ENCODE peak calls at places on chromosomes 16 and 17, in five cellular contexts. R is neural progenitor cell; P is CD4-positive, alpha-beta T cell; A is CD8-positive, alpha-beta memory T cell; H is A549. B is an unnamed sample. For H3K9me3, the result is how much of the 10 kb centered on the place peaks cover.

GRCh38 chr17:47895254-47895855 is 681 bp upstream of the SP2 start:
- DNase-seq in R (no peak), P (no peak), A (no peak), H (peak), B (no peak)

GRCh38 chr16:85258166-85258565 is 145.9 kb upstream of the CIBAR2 start:
- DNase-seq in R (no peak), P (no peak), A (no peak), H (no peak), B (no peak)

GRCh38 chr16:81697321-81697885 is 81.7 kb upstream of the PLCG2 start:
- DNase-seq in R (peak), P (peak), A (no peak), H (peak), B (peak)

GRCh38 chr17:15446036-15446435 is 21.4 kb downstream of the CDRT4 start:
- DNase-seq in R (peak), P (no peak), A (no peak), H (no peak), B (no peak)

GRCh38 chr16:67951485-67951884 is 7.6 kb upstream of the LCAT start:
- DNase-seq in R (no peak), P (no peak), A (no peak), H (no peak), B (peak)

GRCh38 chr16:85910073-85910853 is 11.3 kb downstream of the IRF8 start:
- DNase-seq in R (no peak), P (no peak), A (no peak), H (no peak), B (peak)

GRCh38 chr17:40529991-40530390 is 28.6 kb upstream of the TNS4 start:
- DNase-seq in R (no peak), P (no peak), A (no peak), H (no peak), B (no peak)

GRCh38 chr16:13298676-13299075 is 397.3 kb downstream of the SHISA9 start:
- DNase-seq in R (no peak), P (no peak), A (no peak), H (no peak), B (no peak)

GRCh38 chr16:67457611-67458010 is 23.3 kb downstream of the ATP6V0D1 start:
- DNase-seq in R (no peak), P (no peak), A (no peak), H (no peak), B (no peak)

GRCh38 chr17:69972251-69972650 is 102.8 kb upstream of the KCNJ16 start:
- DNase-seq in R (no peak), P (no peak), A (no peak), H (no peak), B (no peak)

GRCh38 chr17:36545465-36546417 is 1.0 kb downstream of the GGNBP2 start:
- DNase-seq in R (peak), P (peak), A (peak), H (peak), B (peak)

GRCh38 chr17:28042657-28042720 is at the start of gene NLK:
- DNase-seq in R (no peak), P (no peak), A (no peak), H (no peak), B (no peak)
- H3K27ac ChIP-seq in R (peak), P (peak), A (peak), H (peak), B (peak)

GRCh38 chr17:21677911-21678310 is 14.4 kb upstream of the KCNJ18 start:
- DNase-seq in R (no peak), P (no peak), A (no peak), H (no peak), B (no peak)
- H3K9me3 ChIP-seq in R (under half), P (under half), A (under half), H (under half), B (under half)

GRCh38 chr17:66509913-66510312 is 207.5 kb downstream of the PRKCA start:
- DNase-seq in R (no peak), P (no peak), A (no peak), H (no peak), B (no peak)

GRCh38 chr17:66508896-66509843 is 206.8 kb downstream of the PRKCA start:
- DNase-seq in R (no peak), P (peak), A (no peak), H (peak), B (peak)

GRCh38 chr17:66507982-66508760 is 205.8 kb downstream of the PRKCA start:
- DNase-seq in R (no peak), P (no peak), A (no peak), H (peak), B (no peak)

GRCh38 chr17:66506641-66507040 is 204.2 kb downstream of the PRKCA start:
- DNase-seq in R (no peak), P (no peak), A (no peak), H (no peak), B (no peak)

DNA sequence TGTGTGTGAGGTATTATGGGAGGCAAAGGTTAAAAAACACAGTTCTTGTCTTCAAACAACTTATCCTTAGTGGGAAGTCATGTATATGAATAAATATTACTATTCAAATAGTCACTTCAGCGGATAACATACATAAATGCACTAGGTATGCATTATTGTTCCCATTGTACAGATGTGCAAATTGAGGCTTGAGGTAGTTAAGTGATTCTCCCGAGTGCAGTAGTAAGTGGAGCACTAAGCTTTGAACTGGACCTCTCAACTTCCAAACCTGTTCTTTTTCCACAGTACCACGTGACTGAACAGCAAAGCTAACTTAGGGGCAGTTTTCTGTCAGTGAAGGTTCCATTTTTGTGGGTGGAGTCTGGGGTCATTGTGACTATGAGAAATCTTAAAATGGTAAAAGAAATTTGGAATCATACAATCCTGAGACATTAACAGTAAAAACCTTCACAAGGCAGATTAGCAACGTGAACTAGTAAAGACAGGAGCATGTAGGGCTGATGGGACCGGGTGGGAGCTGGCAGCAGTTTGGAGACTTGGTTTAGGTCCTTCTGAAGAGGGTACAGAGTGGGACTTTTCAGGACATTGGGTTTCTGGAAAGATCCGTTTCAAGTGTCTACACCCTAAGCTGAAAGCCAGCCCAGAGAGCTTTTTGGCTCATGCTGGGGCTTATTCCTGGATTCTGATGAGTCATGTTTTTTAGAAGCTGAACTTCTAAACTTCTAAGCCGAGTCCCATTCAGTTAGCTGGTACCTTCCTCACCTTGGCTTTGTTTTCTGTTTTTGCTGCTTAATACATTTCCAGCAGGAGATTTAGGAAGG is 204.9 kb downstream of the PRKCA start:
- DNase-seq in R (no peak), P (no peak), A (no peak), H (peak), B (no peak)
- H3K27ac ChIP-seq in R (no peak), P (no peak), A (peak), H (peak), B (no peak)

GRCh38 chr17:53659181-53659580 is 163.5 kb upstream of the KIF2B start:
- DNase-seq in R (no peak), P (no peak), A (no peak), H (no peak), B (no peak)
- H3K9me3 ChIP-seq in R (under half), P (under half), A (under half), H (under half), B (under half)

GRCh38 chr17:73625975-73626706 is 18.1 kb downstream of the SDK2 start:
- DNase-seq in R (peak), P (no peak), A (no peak), H (no peak), B (no peak)
- H3K27ac ChIP-seq in R (peak), P (no peak), A (no peak), H (no peak), B (no peak)

GRCh38 chr17:60491771-60492170 is 34.3 kb downstream of the APPBP2 start:
- DNase-seq in R (no peak), P (no peak), A (no peak), H (no peak), B (no peak)
- H3K9me3 ChIP-seq in R (under half), P (under half), A (under half), H (half or more), B (under half)

DNA sequence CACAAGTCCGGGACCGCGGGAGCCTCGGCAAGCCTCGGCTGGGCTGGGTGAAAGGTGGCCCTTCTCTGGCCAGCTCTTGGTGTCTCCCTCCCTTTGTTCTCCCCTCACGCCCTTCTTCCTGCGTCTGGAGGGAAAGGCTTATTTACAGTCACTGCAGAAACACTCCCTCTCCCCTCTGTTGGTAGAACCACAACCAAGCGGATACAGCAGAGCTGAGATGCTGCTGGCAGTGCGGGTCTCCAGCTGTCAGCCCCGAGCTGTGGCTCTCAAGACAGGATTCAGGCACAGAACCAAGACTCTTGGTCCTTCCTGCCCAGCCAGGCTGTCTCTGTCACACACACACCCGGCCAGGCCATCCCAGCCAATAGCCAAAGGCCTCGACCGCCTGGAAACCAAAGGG is 133.3 kb downstream of the ENGASE start:
- DNase-seq in R (peak), P (no peak), A (no peak), H (no peak), B (no peak)
- H3K27ac ChIP-seq in R (no peak), P (no peak), A (no peak), H (no peak), B (no peak)

DNA sequence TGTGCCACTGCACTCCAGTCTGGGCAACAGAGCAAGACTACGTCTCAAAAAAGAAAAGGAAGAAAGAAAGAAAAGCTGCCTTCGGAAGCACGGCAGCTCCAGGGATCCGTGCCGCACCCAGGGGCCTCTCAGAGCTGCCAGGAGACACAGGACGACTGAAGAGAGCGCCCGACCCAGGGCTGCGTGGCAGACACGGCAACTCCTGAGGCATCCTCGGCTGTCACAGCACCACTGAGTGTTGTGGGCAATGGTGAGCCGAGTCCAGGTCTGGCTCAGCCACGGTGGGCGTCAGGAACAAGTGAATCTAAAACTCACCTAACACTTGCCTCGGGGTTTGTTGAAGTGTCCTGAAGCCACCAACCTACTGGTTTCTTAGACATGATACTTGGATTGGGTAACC is 28.8 kb downstream of the PDIA2 start:
- DNase-seq in R (no peak), P (no peak), A (no peak), H (no peak), B (no peak)
- H3K9me3 ChIP-seq in R (under half), P (under half), A (under half), H (under half), B (under half)

DNA sequence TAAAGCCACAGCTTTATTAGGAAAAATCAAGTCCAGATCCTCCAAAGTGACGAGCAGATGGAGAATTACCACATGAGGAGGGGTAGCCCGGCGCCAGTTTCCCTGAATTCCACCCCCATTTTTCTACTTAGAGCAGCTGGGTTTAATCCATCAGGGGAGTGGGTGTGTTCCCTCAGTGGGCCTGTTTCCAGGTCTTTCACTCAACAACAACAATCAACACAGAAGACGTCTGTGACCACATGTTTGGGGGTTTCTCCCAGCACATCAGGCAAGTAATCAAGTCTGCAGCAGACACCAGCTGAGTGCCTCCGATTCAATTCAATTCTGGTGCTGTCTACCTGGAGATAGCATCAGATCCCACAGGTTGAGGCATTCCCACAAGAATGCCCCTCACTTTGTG is 6.9 kb downstream of the SLC6A2 start:
- DNase-seq in R (no peak), P (no peak), A (no peak), H (no peak), B (no peak)
- H3K27ac ChIP-seq in R (no peak), P (no peak), A (no peak), H (no peak), B (no peak)